ENCODE peak calls at places on chromosomes 13 and 19, in four cellular contexts. Y is body of pancreas, V is nephron progenitor cell, W is uterus. R is an unnamed sample.
A peak's percentile ranks its signal among the peaks of the same experiment; 100 is the strongest.

GRCh38 chr19:3073159-3073563 is 10.9 kb upstream of the TLE5 start:
- DNase-seq in Y (no peak), V (no peak), W (no peak), R (no peak)

GRCh38 chr19:5498817-5499535 is 43.8 kb downstream of the ZNRF4 start:
- DNase-seq in Y (no peak), V (peak; percentile 34), W (no peak), R (no peak)

GRCh38 chr13:28510066-28510465 is 15.1 kb upstream of the FLT1 start:
- DNase-seq in Y (no peak), V (no peak), W (no peak), R (no peak)

GRCh38 chr19:4089400-4089908 is 22.8 kb upstream of the ZBTB7A start:
- DNase-seq in Y (no peak), V (no peak), W (no peak), R (peak; percentile 67)

GRCh38 chr13:64339373-64340063 is 2890.6 kb downstream of the PCDH9 start:
- DNase-seq in Y (no peak), V (no peak), W (no peak), R (no peak)

GRCh38 chr19:11410682-11411081 is 8.4 kb downstream of the RGL3 start:
- DNase-seq in Y (no peak), V (no peak), W (no peak), R (no peak)

GRCh38 chr19:31586282-31586681 is 237.0 kb upstream of the TSHZ3 start:
- DNase-seq in Y (no peak), V (no peak), W (no peak), R (no peak)

GRCh38 chr13:73731564-73731963 is 402.6 kb downstream of the KLF12 start:
- DNase-seq in Y (no peak), V (no peak), W (no peak), R (no peak)

GRCh38 chr19:2638417-2638940 is 64.0 kb downstream of the GNG7 start:
- DNase-seq in Y (no peak), V (no peak), W (no peak), R (no peak)

GRCh38 chr13:97114696-97115095 is 107.4 kb upstream of the MBNL2 start:
- DNase-seq in Y (no peak), V (no peak), W (no peak), R (no peak)

GRCh38 chr13:39503048-39503447 is 99.9 kb downstream of the LHFPL6 start:
- DNase-seq in Y (no peak), V (no peak), W (no peak), R (no peak)

GRCh38 chr19:42292042-42292960 is 9.6 kb upstream of the PRR19 start:
- DNase-seq in Y (no peak), V (no peak), W (no peak), R (no peak)

GRCh38 chr19:46802152-46802551 is 13.8 kb upstream of the SLC1A5 start:
- DNase-seq in Y (no peak), V (no peak), W (no peak), R (no peak)

GRCh38 chr19:12784394-12784870 is 6.9 kb upstream of the JUNB start:
- DNase-seq in Y (no peak), V (no peak), W (no peak), R (no peak)

GRCh38 chr13:114076329-114076761 is 56.1 kb downstream of the RASA3 start:
- DNase-seq in Y (no peak), V (no peak), W (peak; percentile 27), R (no peak)

GRCh38 chr19:45474191-45474940 is 6.6 kb downstream of the FOSB start:
- DNase-seq in Y (no peak), V (no peak), W (no peak), R (peak; percentile 50)

GRCh38 chr13:21767032-21767431 is 96.2 kb downstream of the FGF9 start:
- DNase-seq in Y (no peak), V (no peak), W (no peak), R (no peak)

GRCh38 chr13:91119643-91120042 is 227.8 kb upstream of the MIR17HG start:
- DNase-seq in Y (no peak), V (no peak), W (no peak), R (no peak)

GRCh38 chr19:14517840-14518505 is at the start of gene DNAJB1:
- DNase-seq in Y (peak; percentile 76), V (peak; percentile 72), W (peak; percentile 76), R (peak; percentile 71)

GRCh38 chr19:11295180-11295579 is 780 bp upstream of the TSPAN16 start:
- DNase-seq in Y (no peak), V (no peak), W (no peak), R (no peak)

DNA sequence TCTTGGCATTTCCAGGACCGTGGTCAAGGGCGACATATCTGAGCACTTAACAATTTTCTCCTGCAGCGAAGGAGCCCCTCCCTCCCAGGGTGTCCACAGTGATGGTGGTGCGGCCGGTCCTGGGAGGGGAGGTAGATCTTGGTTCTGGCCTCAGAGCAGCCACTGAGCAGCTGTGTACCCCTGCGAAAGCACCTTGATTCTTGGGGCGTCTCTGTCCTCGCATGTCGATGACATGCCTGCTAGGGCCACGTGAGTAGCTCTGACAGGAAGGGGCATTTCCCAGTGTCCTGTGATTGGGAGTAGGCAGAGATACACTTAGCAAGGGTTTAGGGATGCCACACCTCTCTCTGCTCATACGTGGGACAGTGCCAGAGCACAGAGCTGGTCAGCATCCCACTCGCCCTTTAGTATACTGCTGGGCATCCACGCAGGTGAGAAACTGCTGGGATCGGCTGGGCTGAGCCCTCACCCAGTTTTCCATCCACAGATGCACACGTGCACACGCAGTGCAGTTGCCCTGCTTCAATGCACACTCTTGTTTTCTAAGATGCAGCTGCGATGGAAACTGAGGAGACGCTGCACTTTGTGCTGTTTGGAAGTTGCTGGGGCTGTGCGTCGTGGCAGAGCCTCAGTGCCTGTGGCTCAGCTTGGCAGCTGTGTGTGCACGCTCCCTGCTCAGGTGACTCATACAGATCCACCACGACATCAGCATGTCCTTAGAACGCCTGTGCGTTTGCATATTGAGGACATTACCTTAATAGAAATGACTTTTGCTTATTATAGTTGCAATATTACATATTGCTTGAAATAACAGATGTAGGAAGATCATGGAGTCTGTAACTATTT is 66.8 kb downstream of the TEX29 start:
- DNase-seq in Y (no peak), V (no peak), W (no peak), R (no peak)
- TF ChIP-seq CTCF in Y (no peak), V (no peak), W (no peak), R (no peak)

GRCh38 chr13:53198017-53198416 is 169.4 kb downstream of the OLFM4 start:
- DNase-seq in Y (no peak), V (no peak), W (no peak), R (no peak)

GRCh38 chr13:53200498-53201453 is 172.2 kb downstream of the OLFM4 start:
- DNase-seq in Y (peak; percentile 79), V (peak; percentile 94), W (no peak), R (no peak)

GRCh38 chr13:53198699-53199098 is 170.1 kb downstream of the OLFM4 start:
- DNase-seq in Y (no peak), V (no peak), W (no peak), R (no peak)

GRCh38 chr13:53200075-53200474 is 171.5 kb downstream of the OLFM4 start:
- DNase-seq in Y (no peak), V (no peak), W (no peak), R (no peak)

DNA sequence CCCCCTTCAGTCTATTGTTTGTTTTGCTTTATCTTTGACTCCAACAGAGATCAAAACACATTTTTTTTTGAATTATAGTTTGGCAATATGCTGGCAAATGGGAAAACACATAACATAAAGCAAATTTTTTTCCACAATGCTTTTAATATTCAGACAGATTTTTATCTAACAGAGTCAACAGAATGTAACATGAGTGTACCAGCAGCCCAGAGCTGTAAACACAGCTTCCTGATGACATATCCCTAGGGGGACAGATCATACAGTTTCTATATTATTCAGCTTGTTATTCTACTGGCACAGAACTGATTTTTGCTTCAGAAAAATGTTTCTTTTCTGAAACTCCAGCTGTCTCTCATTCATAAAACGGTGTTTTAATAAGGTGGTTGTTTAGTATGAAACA is 168.8 kb downstream of the OLFM4 start:
- DNase-seq in Y (no peak), V (no peak), W (no peak), R (no peak)
- TF ChIP-seq CTCF in Y (no peak), V (no peak), W (no peak), R (no peak)

DNA sequence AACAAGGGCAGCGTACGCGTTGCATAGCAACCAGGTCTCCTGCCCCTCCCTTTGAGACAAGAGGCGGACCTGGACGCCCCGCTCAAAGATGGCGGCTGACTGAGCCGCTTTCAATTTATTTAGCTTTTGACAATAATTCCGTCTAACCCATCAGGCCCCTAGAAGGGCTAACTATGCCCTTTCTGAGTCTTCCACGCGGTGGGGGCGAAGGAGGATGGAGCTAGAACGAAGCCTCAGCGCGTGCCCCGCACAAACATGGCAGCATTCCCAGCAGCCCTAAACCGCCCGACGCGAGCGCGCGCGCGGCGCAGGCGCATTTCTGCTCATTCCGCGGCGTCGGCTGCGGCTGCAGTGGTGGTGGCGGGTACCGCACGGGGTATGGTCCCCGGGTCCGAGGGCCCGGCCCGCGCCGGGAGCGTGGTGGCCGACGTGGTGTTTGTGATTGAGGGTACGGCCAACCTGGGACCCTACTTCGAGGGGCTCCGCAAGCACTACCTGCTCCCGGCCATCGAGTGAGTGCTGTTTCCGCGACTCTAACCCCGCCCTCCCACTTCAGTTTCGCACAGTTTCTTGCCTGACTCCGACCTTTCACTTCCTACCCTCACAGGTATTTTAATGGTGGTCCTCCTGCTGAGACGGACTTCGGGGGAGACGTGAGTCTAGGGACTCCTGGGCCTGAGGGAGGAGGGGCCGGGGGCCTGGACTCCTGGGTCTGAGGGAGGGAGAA is at the start of gene MED25:
- DNase-seq in Y (peak; percentile 83), V (peak; percentile 88), W (peak; percentile 84), R (peak; percentile 91)
- TF ChIP-seq CTCF in Y (no peak), V (no peak), W (peak; percentile 74), R (peak; percentile 14)

GRCh38 chr13:27476943-27477681 is 26.7 kb upstream of the MTIF3 start:
- DNase-seq in Y (peak; percentile 33), V (no peak), W (no peak), R (no peak)
- TF ChIP-seq CTCF in Y (no peak), V (no peak), W (no peak), R (no peak)